ENCODE peak calls at places on chromosomes 16 and 17, in four cellular contexts. E is activated CD8-positive, alpha-beta T cell treated with anti-CD3 and anti-CD28 coated beads, Interleukin-2, amount 10 ng/mL, durations not matched to agents 7 days and 5 days; J is tibial artery; A is AG04449. I is an unnamed sample.

GRCh38 chr17:43393944-43394482 is 4.8 kb upstream of the ARL4D start:
- DNase-seq in E (peak), J (peak), A (no peak), I (peak)

GRCh38 chr16:66161942-66162341 is 204.5 kb upstream of the CDH5 start:
- DNase-seq in E (no peak), J (no peak), A (no peak), I (no peak)

GRCh38 chr16:67490330-67491096 is 7.2 kb upstream of the AGRP start:
- DNase-seq in E (no peak), J (no peak), A (no peak), I (no peak)

GRCh38 chr17:3681057-3681456 is 12.4 kb downstream of the EMC6 start:
- DNase-seq in E (no peak), J (no peak), A (no peak), I (no peak)

GRCh38 chr17:19507673-19508326 is 25.9 kb upstream of the SLC47A1 start:
- DNase-seq in E (peak), J (peak), A (peak), I (peak)

GRCh38 chr16:11410382-11411058 is 65.3 kb downstream of the RMI2 start:
- DNase-seq in E (no peak), J (peak), A (no peak), I (no peak)

GRCh38 chr17:62882284-62882683 is 74.2 kb upstream of the MARCHF10 start:
- DNase-seq in E (no peak), J (no peak), A (no peak), I (no peak)

GRCh38 chr17:69342896-69343644 is 16.1 kb upstream of the ABCA5 start:
- DNase-seq in E (no peak), J (no peak), A (no peak), I (no peak)

GRCh38 chr16:8957061-8957392 is 6.7 kb downstream of the USP7 start:
- DNase-seq in E (no peak), J (no peak), A (no peak), I (no peak)

GRCh38 chr16:81071816-81072215 is 5.2 kb downstream of the C16orf46 start:
- DNase-seq in E (no peak), J (no peak), A (no peak), I (no peak)

GRCh38 chr17:8063761-8064589 is 23.5 kb downstream of the ALOX12B start:
- DNase-seq in E (no peak), J (no peak), A (no peak), I (no peak)

GRCh38 chr16:67714522-67714921 is 4.6 kb downstream of the GFOD2 start:
- DNase-seq in E (no peak), J (no peak), A (no peak), I (no peak)

GRCh38 chr16:16071631-16072244 is 122.3 kb downstream of the ABCC1 start:
- DNase-seq in E (no peak), J (no peak), A (no peak), I (peak)

GRCh38 chr16:8572919-8573724 is 17.2 kb downstream of the TMEM114 start:
- DNase-seq in E (peak), J (no peak), A (no peak), I (no peak)

GRCh38 chr17:41360291-41360995 is 9.2 kb downstream of the KRT33B start:
- DNase-seq in E (no peak), J (no peak), A (no peak), I (no peak)

GRCh38 chr17:48530887-48531272 is at the start of gene HOXB1:
- DNase-seq in E (no peak), J (no peak), A (no peak), I (no peak)

GRCh38 chr16:88711750-88712340 is 5.5 kb downstream of the CTU2 start:
- DNase-seq in E (no peak), J (no peak), A (no peak), I (no peak)

GRCh38 chr17:2937331-2938003 is 125.9 kb downstream of the OR1D5 start:
- DNase-seq in E (no peak), J (no peak), A (no peak), I (no peak)

GRCh38 chr16:57645691-57646387 is 17.4 kb downstream of the ADGRG1 start:
- DNase-seq in E (no peak), J (no peak), A (no peak), I (peak)

GRCh38 chr16:89453662-89454321 is 36.6 kb downstream of the ANKRD11 start:
- DNase-seq in E (no peak), J (peak), A (no peak), I (peak)

GRCh38 chr16:89052191-89052787 is 41.4 kb upstream of the ACSF3 start:
- DNase-seq in E (no peak), J (no peak), A (no peak), I (no peak)

GRCh38 chr17:37741334-37742113 is 3.3 kb downstream of the HNF1B start:
- DNase-seq in E (no peak), J (no peak), A (no peak), I (no peak)

GRCh38 chr16:11049396-11050059 is 105.2 kb downstream of the CLEC16A start:
- DNase-seq in E (no peak), J (no peak), A (no peak), I (no peak)

GRCh38 chr17:45290269-45290765 is 26.5 kb downstream of the MAP3K14 start:
- DNase-seq in E (no peak), J (no peak), A (no peak), I (no peak)

GRCh38 chr17:70906808-70907207 is 737.5 kb downstream of the KCNJ2 start:
- DNase-seq in E (no peak), J (no peak), A (no peak), I (peak)

GRCh38 chr16:83390759-83391158 is 417.0 kb upstream of the HSBP1 start:
- DNase-seq in E (no peak), J (no peak), A (no peak), I (no peak)

GRCh38 chr16:3992297-3993051 is 112.0 kb upstream of the CREBBP start:
- DNase-seq in E (no peak), J (no peak), A (no peak), I (no peak)

GRCh38 chr17:27666831-27667560 is 36.0 kb downstream of the LGALS9 start:
- DNase-seq in E (no peak), J (no peak), A (no peak), I (no peak)